ENCODE peak calls at places on chromosomes 7 and 10, in four cellular contexts. V, W, M and A are unnamed samples.

GRCh38 chr10:25159591-25159990 is 15.2 kb upstream of the GPR158 start:
- DNase-seq in V (no peak), M (no peak), W (no peak), A (no peak)

GRCh38 chr7:37429435-37429791 is 19.3 kb downstream of the ELMO1 start:
- DNase-seq in M (no peak), V (no peak), W (no peak), A (no peak)

GRCh38 chr10:59332581-59332980 is 29.8 kb downstream of the FAM13C start:
- DNase-seq in W (no peak), M (no peak), V (no peak), A (no peak)

GRCh38 chr10:109374215-109374614 is 549.1 kb downstream of the XPNPEP1 start:
- DNase-seq in V (no peak), W (no peak), M (no peak), A (no peak)

GRCh38 chr10:122086416-122087240 is 97.7 kb downstream of the TACC2 start:
- DNase-seq in M (no peak), W (no peak), V (no peak), A (no peak)

GRCh38 chr7:136923111-136923510 is 54.7 kb downstream of the CHRM2 start:
- DNase-seq in V (no peak), M (no peak), W (no peak), A (no peak)

GRCh38 chr10:97759157-97759980 is 12.4 kb downstream of the SFRP5 start:
- DNase-seq in M (peak), V (peak), W (peak), A (peak)

GRCh38 chr7:151312831-151313809 is 28.5 kb upstream of the NUB1 start:
- DNase-seq in V (no peak), M (no peak), W (no peak), A (no peak)

GRCh38 chr7:47394751-47395252 is 187.1 kb downstream of the TNS3 start:
- DNase-seq in W (no peak), V (no peak), M (no peak), A (no peak)

GRCh38 chr10:5645375-5645774 is 21.0 kb downstream of the ASB13 start:
- DNase-seq in W (no peak), V (no peak), M (no peak), A (no peak)

GRCh38 chr7:84107259-84107658 is 87.3 kb downstream of the SEMA3A start:
- DNase-seq in M (no peak), V (no peak), W (no peak), A (no peak)

GRCh38 chr7:151013728-151014497 is 10.4 kb downstream of the ATG9B start:
- DNase-seq in V (no peak), W (no peak), M (no peak), A (no peak)

GRCh38 chr10:78869508-78870439 is 199.0 kb upstream of the ZMIZ1 start:
- DNase-seq in M (no peak), V (no peak), W (no peak), A (no peak)

GRCh38 chr7:81150951-81151361 is 232.1 kb upstream of the SEMA3C start:
- DNase-seq in W (no peak), M (peak), V (no peak), A (no peak)

GRCh38 chr7:117673367-117673766 is 193.5 kb downstream of the CFTR start:
- DNase-seq in W (no peak), V (no peak), M (no peak), A (no peak)

GRCh38 chr10:112962343-112962742 is 12.3 kb downstream of the TCF7L2 start:
- DNase-seq in W (no peak), M (no peak), V (no peak), A (no peak)

GRCh38 chr7:130332259-130333053 is 12.2 kb upstream of the CPA5 start:
- DNase-seq in M (no peak), V (no peak), W (no peak), A (no peak)

GRCh38 chr7:116195451-116195850 is 14.9 kb upstream of the TES start:
- DNase-seq in W (no peak), M (no peak), V (no peak), A (no peak)

GRCh38 chr10:30671011-30671616 is 41.6 kb upstream of the LYZL2 start:
- DNase-seq in M (peak), W (peak), V (peak), A (peak)

GRCh38 chr10:131660427-131660826 is 240.4 kb upstream of the PPP2R2D start:
- DNase-seq in M (no peak), V (no peak), W (no peak), A (no peak)

GRCh38 chr10:59234194-59234593 is 57.8 kb downstream of the PHYHIPL start:
- DNase-seq in M (no peak), W (no peak), V (no peak), A (no peak)

GRCh38 chr7:127392182-127392565 is 334 bp downstream of the ZNF800 start:
- DNase-seq in V (no peak), W (peak), M (no peak), A (no peak)

GRCh38 chr7:123580406-123581161 is 21.0 kb upstream of the ASB15 start:
- DNase-seq in M (peak), W (peak), V (peak), A (peak)

GRCh38 chr10:16509996-16510395 is 11.7 kb downstream of the C1QL3 start:
- DNase-seq in W (no peak), V (no peak), M (peak), A (no peak)

GRCh38 chr7:47507514-47507913 is 74.4 kb downstream of the TNS3 start:
- DNase-seq in W (no peak), V (no peak), M (no peak), A (no peak)

GRCh38 chr7:45000096-45001032 is at the start of gene CCM2:
- DNase-seq in M (no peak), V (no peak), W (no peak), A (no peak)

GRCh38 chr10:25078659-25079429 is 62.4 kb downstream of the THNSL1 start:
- DNase-seq in V (no peak), W (no peak), M (peak), A (no peak)

GRCh38 chr10:51109821-51110533 is 35.7 kb downstream of the PRKG1 start:
- DNase-seq in V (no peak), W (no peak), M (no peak), A (no peak)

GRCh38 chr10:33289776-33290175 is 44.7 kb downstream of the NRP1 start:
- DNase-seq in M (no peak), W (no peak), V (no peak), A (no peak)

GRCh38 chr10:131806146-131806545 is 94.7 kb upstream of the PPP2R2D start:
- DNase-seq in M (no peak), W (no peak), V (no peak), A (no peak)

GRCh38 chr10:76559889-76560215 is 1077.8 kb downstream of the KCNMA1 start:
- DNase-seq in M (no peak), V (no peak), W (no peak), A (no peak)

GRCh38 chr10:7274293-7274692 is 136.5 kb downstream of the SFMBT2 start:
- DNase-seq in M (no peak), W (no peak), V (no peak), A (no peak)
- TF ChIP-seq TCF7L2 in M (no peak), W (no peak), V (no peak), A (no peak)

DNA sequence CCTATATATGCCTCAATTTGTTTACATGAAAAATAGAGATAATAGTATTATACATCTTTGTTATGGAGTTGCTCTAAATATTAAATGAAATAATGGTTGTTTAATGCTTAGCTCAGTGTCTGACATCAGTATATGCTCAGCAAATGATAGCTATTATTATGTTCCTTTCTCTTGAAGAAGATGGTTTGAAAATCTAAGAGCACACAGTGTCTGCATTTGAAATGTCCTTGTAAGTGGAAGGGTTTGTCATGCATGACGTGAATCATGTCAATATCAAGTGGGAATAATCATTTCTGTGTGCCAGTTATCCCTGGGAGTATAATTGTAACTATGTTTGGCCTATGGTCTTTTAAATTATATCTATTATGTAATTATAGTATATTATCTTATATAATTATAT is 377.5 kb upstream of the SORCS1 start:
- DNase-seq in W (no peak), V (no peak), M (no peak), A (no peak)
- H3K27ac ChIP-seq in W (no peak), V (no peak), M (no peak), A (no peak)

GRCh38 chr10:125266541-125266940 is 106.2 kb upstream of the CTBP2 start:
- DNase-seq in V (no peak), W (no peak), M (no peak), A (no peak)

GRCh38 chr10:125264091-125264490 is 103.7 kb upstream of the CTBP2 start:
- DNase-seq in W (no peak), V (no peak), M (no peak), A (no peak)

GRCh38 chr10:125265579-125265955 is 105.2 kb upstream of the CTBP2 start:
- DNase-seq in M (no peak), W (no peak), V (no peak), A (no peak)

GRCh38 chr10:125263551-125263950 is 103.2 kb upstream of the CTBP2 start:
- DNase-seq in V (peak), M (peak), W (no peak), A (peak)

DNA sequence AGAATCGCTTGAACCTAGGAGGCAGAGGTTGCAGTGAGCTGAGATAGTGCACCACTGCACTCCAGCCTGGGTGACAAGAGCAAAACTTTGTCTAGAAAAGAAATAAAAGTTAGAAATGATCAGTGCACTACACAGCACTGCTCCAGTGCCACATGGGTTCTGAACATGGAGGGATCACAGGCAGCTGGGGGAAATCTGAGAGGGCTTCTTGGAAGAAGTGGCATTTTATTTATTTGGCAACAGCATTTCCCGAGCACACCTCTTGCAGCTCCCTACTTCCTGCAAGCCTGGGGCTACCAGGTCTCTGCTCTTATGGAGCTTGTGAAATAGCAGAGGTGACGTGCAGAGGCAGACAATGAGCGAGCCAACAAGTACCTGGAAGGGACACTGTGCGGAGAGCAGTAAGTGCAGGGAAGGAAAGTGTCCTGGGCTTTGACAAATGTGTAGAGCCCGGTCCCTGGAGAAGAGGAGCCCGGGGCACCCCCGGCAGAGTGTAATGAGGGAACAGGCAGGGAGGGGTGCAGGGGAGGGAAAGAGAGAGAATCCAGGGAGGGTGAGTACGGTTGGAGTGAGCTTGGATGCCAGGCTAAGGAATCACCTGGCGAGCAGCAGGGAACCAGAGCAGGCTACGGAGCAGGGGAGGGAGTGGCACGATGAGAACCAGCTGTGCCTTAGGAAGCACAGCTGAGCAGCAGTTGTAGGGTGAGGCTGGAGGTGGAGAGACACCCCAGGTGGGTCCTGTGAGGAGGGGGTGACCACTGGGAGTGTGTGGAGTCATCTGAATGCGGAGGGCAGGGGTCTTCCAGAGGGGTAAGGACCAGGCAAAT is 104.6 kb upstream of the CTBP2 start:
- DNase-seq in M (no peak), W (no peak), V (no peak), A (no peak)
- TF ChIP-seq TCF7L2 in M (no peak), W (no peak), V (no peak), A (no peak)

GRCh38 chr10:29608062-29608461 is 26.7 kb downstream of the SVIL start:
- DNase-seq in M (no peak), W (no peak), V (no peak), A (no peak)
- H3K27ac ChIP-seq in M (no peak), W (no peak), V (no peak), A (no peak)

GRCh38 chr7:112257073-112257472 is 50.6 kb downstream of the ZNF277 start:
- DNase-seq in V (no peak), M (peak), W (no peak), A (no peak)

GRCh38 chr7:112254709-112255387 is 48.4 kb downstream of the ZNF277 start:
- DNase-seq in V (no peak), M (no peak), W (no peak), A (no peak)

GRCh38 chr7:112254166-112254565 is 47.7 kb downstream of the ZNF277 start:
- DNase-seq in W (no peak), V (no peak), M (no peak), A (no peak)

GRCh38 chr7:112252691-112253090 is 46.2 kb downstream of the ZNF277 start:
- DNase-seq in M (no peak), V (no peak), W (no peak), A (no peak)

GRCh38 chr7:112255388-112255720 is 48.9 kb downstream of the ZNF277 start:
- DNase-seq in M (no peak), V (no peak), W (no peak), A (no peak)
- TF ChIP-seq TCF7L2 in M (no peak), V (no peak), W (no peak), A (no peak)

DNA sequence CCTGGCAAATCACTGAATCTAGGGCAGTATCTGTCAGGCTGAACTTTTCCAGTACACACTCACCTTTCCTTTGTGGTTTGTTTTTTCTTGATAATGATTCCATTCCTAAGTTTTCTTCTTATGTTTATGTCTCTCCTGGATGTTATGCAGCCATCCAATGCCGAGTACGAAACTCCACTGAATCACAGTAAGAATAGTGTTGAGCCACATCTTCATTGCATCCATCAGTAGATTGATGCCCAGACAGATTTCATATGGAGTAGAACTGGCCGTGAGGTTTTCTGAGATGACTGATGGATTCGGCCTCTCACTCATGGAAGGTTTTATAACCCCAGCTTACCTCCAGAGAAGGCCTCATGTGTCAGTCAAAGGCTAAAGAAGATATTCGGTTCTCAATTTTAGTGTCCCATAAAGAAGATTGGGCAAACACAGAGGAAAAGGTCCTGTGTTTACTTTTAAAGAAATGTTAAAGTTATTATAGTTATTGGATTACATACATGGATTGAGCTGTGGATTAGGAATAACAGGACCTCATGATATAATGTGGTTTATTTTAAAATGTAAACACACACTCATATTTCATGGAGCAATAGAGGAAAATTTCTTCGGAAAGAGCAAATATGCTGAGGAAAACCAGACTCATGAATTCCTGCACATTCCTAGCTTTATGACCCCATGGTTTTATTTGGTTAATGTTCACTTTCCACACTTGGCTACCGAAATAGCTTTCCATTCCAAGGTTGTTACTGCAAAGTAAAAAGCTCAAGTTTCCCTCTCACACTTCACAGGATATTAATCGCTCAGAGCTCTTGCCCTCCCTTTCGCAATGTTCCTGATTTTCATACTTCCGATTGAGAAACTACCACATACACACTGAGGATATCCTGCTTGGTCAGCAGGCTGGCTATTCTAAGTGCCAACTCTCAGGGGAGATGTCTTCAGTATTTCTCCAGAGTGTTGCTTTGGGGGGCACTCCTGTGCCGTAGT is 77.2 kb upstream of the STEAP1B start:
- DNase-seq in M (no peak), W (no peak), V (no peak), A (no peak)
- H3K27ac ChIP-seq in M (no peak), W (no peak), V (no peak), A (no peak)

GRCh38 chr7:152989889-152990380 is 230.4 kb downstream of the ACTR3B start:
- DNase-seq in W (no peak), M (peak), V (no peak), A (no peak)
- TF ChIP-seq TCF7L2 in W (no peak), M (no peak), V (no peak), A (no peak)

GRCh38 chr7:107267138-107267537 is 98.3 kb downstream of the HBP1 start:
- DNase-seq in W (no peak), M (no peak), V (no peak), A (no peak)
- H3K27ac ChIP-seq in W (no peak), M (no peak), V (no peak), A (no peak)

GRCh38 chr10:44008270-44008916 is 359.7 kb upstream of the ZNF32 start:
- DNase-seq in V (no peak), M (no peak), W (no peak), A (no peak)
- TF ChIP-seq TCF7L2 in V (no peak), M (no peak), W (no peak), A (no peak)